ENCODE peak calls at places on chromosomes 16 and 17, in six cellular contexts. C, W, J, Q, E and A are unnamed samples.

GRCh38 chr16:67441289-67441753 is 10.4 kb downstream of the HSD11B2 start:
- DNase-seq in J (no peak), C (no peak), Q (no peak), W (peak), E (peak), A (no peak)

GRCh38 chr16:81798311-81799137 is 19.4 kb downstream of the PLCG2 start:
- DNase-seq in J (no peak), C (peak), Q (no peak), E (no peak), W (no peak), A (no peak)

GRCh38 chr16:66107661-66108060 is 258.8 kb upstream of the CDH5 start:
- DNase-seq in J (no peak), Q (no peak), W (no peak), E (no peak), C (no peak), A (no peak)

GRCh38 chr17:82449883-82450356 is 632 bp downstream of the CYBC1 start:
- DNase-seq in J (no peak), W (no peak), Q (no peak), E (no peak), C (peak), A (no peak)

GRCh38 chr17:74203439-74204240 is at the start of gene RPL38:
- DNase-seq in C (peak), J (peak), Q (peak), E (peak), W (peak), A (peak)

GRCh38 chr17:76266244-76266938 is 1.2 kb downstream of the UBALD2 start:
- DNase-seq in J (peak), Q (no peak), E (no peak), C (peak), W (no peak), A (no peak)

GRCh38 chr17:17391575-17392370 is 85.0 kb upstream of the MED9 start:
- DNase-seq in E (no peak), Q (no peak), C (peak), W (no peak), J (no peak), A (no peak)

GRCh38 chr16:85695196-85696128 is 6.7 kb upstream of the GINS2 start:
- DNase-seq in J (no peak), Q (no peak), C (no peak), E (no peak), W (no peak), A (no peak)

GRCh38 chr16:71648921-71649320 is 22.9 kb downstream of the MARVELD3 start:
- DNase-seq in Q (no peak), J (peak), E (peak), W (no peak), C (no peak), A (no peak)

GRCh38 chr16:49931931-49932330 is 76.0 kb upstream of the ZNF423 start:
- DNase-seq in C (no peak), E (no peak), J (no peak), Q (no peak), W (no peak), A (no peak)

GRCh38 chr17:2094891-2095535 is 40.1 kb downstream of the HIC1 start:
- DNase-seq in C (no peak), Q (no peak), E (no peak), J (peak), W (peak), A (no peak)

GRCh38 chr16:13839577-13839976 is 80.4 kb upstream of the ERCC4 start:
- DNase-seq in C (no peak), Q (no peak), E (no peak), J (peak), W (no peak), A (no peak)

GRCh38 chr16:85253127-85253941 is 141.1 kb upstream of the CIBAR2 start:
- DNase-seq in C (peak), W (no peak), E (peak), J (peak), Q (peak), A (no peak)

GRCh38 chr17:45902892-45903346 is 8.6 kb downstream of the MAPT start:
- DNase-seq in E (peak), J (no peak), C (no peak), W (peak), Q (no peak), A (no peak)

GRCh38 chr17:78105551-78105950 is 23.0 kb downstream of the TMC6 start:
- DNase-seq in J (no peak), E (no peak), C (no peak), W (no peak), Q (no peak), A (no peak)

GRCh38 chr17:78082988-78083387 is 45.6 kb downstream of the TMC6 start:
- DNase-seq in J (no peak), W (no peak), E (no peak), Q (no peak), C (no peak), A (no peak)

GRCh38 chr17:31857920-31858646 is 961 bp downstream of the COPRS start:
- DNase-seq in C (no peak), Q (no peak), J (no peak), E (no peak), W (no peak), A (peak)

GRCh38 chr17:28481081-28481571 is 7.7 kb downstream of the SLC13A2 start:
- DNase-seq in E (no peak), J (no peak), C (no peak), Q (no peak), W (no peak), A (no peak)

GRCh38 chr17:1643293-1643998 is 2.1 kb downstream of the SCARF1 start:
- DNase-seq in Q (no peak), J (peak), W (peak), C (peak), E (peak), A (no peak)

GRCh38 chr17:62179525-62180161 is 114.6 kb upstream of the MED13 start:
- DNase-seq in C (no peak), E (peak), Q (no peak), J (peak), W (no peak), A (peak)

GRCh38 chr17:56690441-56691291 is 97.2 kb downstream of the NOG start:
- DNase-seq in C (no peak), W (no peak), E (no peak), Q (no peak), J (no peak), A (no peak)

GRCh38 chr17:17052462-17053221 is 10.4 kb downstream of the MPRIP start:
- DNase-seq in J (no peak), C (no peak), W (no peak), Q (no peak), E (no peak), A (no peak)

GRCh38 chr17:45270828-45271418 is 9.0 kb upstream of the SPATA32 start:
- DNase-seq in E (peak), J (peak), W (no peak), C (peak), Q (peak), A (no peak)

GRCh38 chr17:81591971-81592370 is 39.8 kb upstream of the FAAP100 start:
- DNase-seq in J (no peak), Q (no peak), E (no peak), W (no peak), C (no peak), A (no peak)

GRCh38 chr16:65071371-65072311 is 50.2 kb downstream of the CDH11 start:
- DNase-seq in Q (no peak), C (no peak), E (no peak), J (no peak), W (peak), A (no peak)